ENCODE peak calls at places on chromosomes 1 and 21, in five cellular contexts. X is mesendoderm, I is H1, N is IMR-90, V is mesenchymal stem cell. J is an unnamed sample. For H3K36me3, the result is how much of the 10 kb centered on the place peaks cover.

GRCh38 chr1:200640373-200641174 is 20.0 kb upstream of the KIF14 start:
- DNase-seq in X (peak), I (no peak), N (no peak), V (no peak), J (no peak)

GRCh38 chr1:115331531-115332331 is 6.3 kb downstream of the NGF start:
- DNase-seq in X (no peak), I (no peak), N (peak), V (peak), J (no peak)

GRCh38 chr1:94063379-94063778 is 57.6 kb downstream of the ABCA4 start:
- DNase-seq in X (peak), I (no peak), N (peak), V (peak), J (no peak)

GRCh38 chr1:212727386-212728181 is 27.9 kb upstream of the BATF3 start:
- DNase-seq in X (no peak), I (no peak), N (peak), V (peak), J (no peak)

GRCh38 chr1:159974350-159974965 is 20.4 kb upstream of the SLAMF9 start:
- DNase-seq in X (no peak), I (no peak), N (no peak), V (no peak), J (no peak)

GRCh38 chr1:220235462-220235861 is 36.8 kb downstream of the RAB3GAP2 start:
- DNase-seq in X (no peak), I (no peak), N (peak), V (no peak), J (no peak)

GRCh38 chr1:226486163-226486562 is 62.4 kb upstream of the STUM start:
- DNase-seq in X (no peak), I (no peak), N (no peak), V (no peak), J (no peak)

GRCh38 chr1:201504799-201505504 is 2.0 kb downstream of the CSRP1 start:
- DNase-seq in X (no peak), I (no peak), N (no peak), V (no peak), J (no peak)

GRCh38 chr1:40906781-40907400 is 44.7 kb upstream of the CITED4 start:
- DNase-seq in X (no peak), I (no peak), N (no peak), V (no peak), J (no peak)

GRCh38 chr1:225470210-225470609 is 42.4 kb upstream of the LBR start:
- DNase-seq in X (no peak), I (no peak), N (no peak), V (no peak), J (no peak)

GRCh38 chr1:160519542-160520435 is 3.3 kb downstream of the SLAMF6 start:
- DNase-seq in X (peak), I (no peak), N (no peak), V (no peak), J (no peak)

GRCh38 chr1:63717511-63718120 is 56.2 kb upstream of the ROR1 start:
- DNase-seq in X (peak), I (no peak), N (no peak), V (no peak), J (no peak)
- H3K18ac ChIP-seq in X (no peak), I (no peak), N (no peak), V (no peak), J (no peak)

DNA sequence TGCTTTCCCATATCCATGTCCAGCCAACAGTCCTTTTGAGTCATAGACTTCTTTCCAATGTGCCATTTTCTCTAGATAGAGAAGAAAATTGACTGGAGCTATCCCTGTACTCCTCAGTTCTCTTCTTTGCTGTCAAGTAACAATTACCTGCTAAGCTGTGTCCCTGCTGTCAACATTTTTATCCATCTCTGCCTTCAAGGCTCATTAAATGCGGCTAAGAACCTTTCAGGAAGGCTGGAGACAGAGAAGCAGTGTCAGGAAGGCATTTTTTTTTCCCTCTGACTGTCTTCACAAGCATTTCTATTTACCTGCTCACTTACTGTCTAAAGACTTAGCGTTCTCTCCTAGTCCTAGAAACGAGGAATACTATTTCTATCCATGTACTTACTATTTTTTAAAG is 69.1 kb downstream of the MTR start:
- DNase-seq in X (no peak), I (no peak), N (no peak), V (no peak), J (no peak)
- H3K36me3 ChIP-seq in X (under half), I (under half), N (under half), V (under half), J (half or more)

GRCh38 chr1:36203554-36204346 is 20.5 kb upstream of the THRAP3 start:
- DNase-seq in X (peak), I (peak), N (peak), V (peak), J (no peak)

GRCh38 chr1:36204347-36204909 is 19.8 kb upstream of the THRAP3 start:
- DNase-seq in X (no peak), I (no peak), N (no peak), V (no peak), J (no peak)

GRCh38 chr1:36208978-36209708 is 15.1 kb upstream of the THRAP3 start:
- DNase-seq in X (no peak), I (no peak), N (no peak), V (peak), J (no peak)

GRCh38 chr1:36206323-36206858 is 17.9 kb upstream of the THRAP3 start:
- DNase-seq in X (no peak), I (no peak), N (no peak), V (no peak), J (no peak)

DNA sequence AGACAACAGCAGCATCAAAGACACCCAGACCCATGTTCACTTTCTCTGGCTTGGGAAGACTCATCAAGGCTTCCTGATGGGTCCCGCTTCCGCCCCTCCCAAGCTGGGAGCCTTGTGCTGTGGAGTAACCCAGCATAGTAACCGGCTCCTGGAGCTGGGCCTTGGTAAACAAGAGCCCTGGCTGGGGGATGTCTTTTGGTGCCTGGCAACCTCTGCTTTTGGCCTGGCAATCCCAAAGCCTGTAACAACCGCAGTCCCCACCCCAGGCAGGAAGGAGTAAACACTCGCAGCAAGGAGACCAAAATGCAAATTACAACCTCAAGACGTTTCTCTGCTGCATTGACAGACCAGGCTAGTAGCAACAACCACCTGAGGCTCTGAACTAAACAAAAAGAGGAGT is 16.9 kb upstream of the THRAP3 start:
- DNase-seq in X (peak), I (peak), N (peak), V (peak), J (no peak)
- H3K18ac ChIP-seq in X (no peak), I (no peak), N (no peak), V (no peak), J (no peak)

GRCh38 chr1:42933060-42933586 is 25.5 kb downstream of the SLC2A1 start:
- DNase-seq in X (no peak), I (no peak), N (no peak), V (no peak), J (no peak)

GRCh38 chr1:42932442-42932941 is 26.2 kb downstream of the SLC2A1 start:
- DNase-seq in X (no peak), I (no peak), N (no peak), V (no peak), J (no peak)

GRCh38 chr1:42934541-42935312 is 23.9 kb downstream of the SLC2A1 start:
- DNase-seq in X (peak), I (no peak), N (no peak), V (no peak), J (no peak)

GRCh38 chr1:42934111-42934510 is 24.6 kb downstream of the SLC2A1 start:
- DNase-seq in X (no peak), I (no peak), N (no peak), V (no peak), J (no peak)

DNA sequence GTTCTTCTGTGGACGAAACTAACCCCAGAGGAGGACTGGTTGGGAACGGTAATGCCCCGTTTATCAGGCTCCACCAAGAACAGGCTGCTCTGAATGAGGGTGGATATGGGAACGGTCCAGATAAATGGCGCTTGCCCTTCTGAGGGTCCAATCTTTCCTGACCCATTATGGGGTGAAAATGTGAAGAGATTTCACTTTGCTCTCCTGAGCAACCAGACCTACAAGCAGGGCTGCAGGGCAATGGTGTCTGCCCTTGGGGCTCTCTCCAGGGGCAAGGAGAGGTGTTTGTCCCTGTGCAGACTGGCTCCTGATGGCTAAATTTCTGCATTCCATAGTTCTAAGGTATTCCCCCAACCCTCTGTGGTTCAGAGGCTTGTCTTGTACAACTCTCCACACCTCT is 25.1 kb downstream of the SLC2A1 start:
- DNase-seq in X (no peak), I (no peak), N (no peak), V (no peak), J (no peak)
- H3K36me3 ChIP-seq in X (under half), I (half or more), N (half or more), V (half or more), J (half or more)

DNA sequence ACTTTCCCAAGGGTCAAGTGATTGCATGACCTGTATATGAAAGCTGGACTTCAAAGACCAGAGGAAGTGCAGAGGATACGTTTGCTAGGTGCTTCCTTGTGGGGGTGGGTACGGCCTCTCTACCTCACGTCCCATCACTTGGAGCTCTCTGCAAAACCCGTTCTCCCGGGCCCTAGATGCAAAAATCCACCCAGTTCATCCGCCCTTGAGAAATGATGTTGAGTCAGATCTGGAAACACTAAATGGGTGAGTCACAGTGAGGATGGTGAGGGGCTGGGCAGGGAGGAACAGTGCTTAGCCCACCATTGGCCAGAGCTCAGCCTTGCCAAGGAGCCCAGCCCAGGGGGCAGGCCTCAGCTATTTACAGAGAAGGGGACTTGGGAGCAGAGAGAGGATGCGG is 14.5 kb downstream of the ARHGEF10L start:
- DNase-seq in X (peak), I (no peak), N (peak), V (peak), J (no peak)
- H3K18ac ChIP-seq in X (no peak), I (no peak), N (no peak), V (peak), J (no peak)

GRCh38 chr21:35045539-35046222 is 3.4 kb downstream of the RUNX1 start:
- DNase-seq in X (no peak), I (no peak), N (no peak), V (no peak), J (no peak)

GRCh38 chr21:35041122-35041521 is 8.0 kb downstream of the RUNX1 start:
- DNase-seq in X (no peak), I (no peak), N (no peak), V (no peak), J (no peak)

GRCh38 chr21:35044770-35045538 is 4.1 kb downstream of the RUNX1 start:
- DNase-seq in X (no peak), I (no peak), N (no peak), V (no peak), J (no peak)

GRCh38 chr21:35044128-35044527 is 5.0 kb downstream of the RUNX1 start:
- DNase-seq in X (no peak), I (no peak), N (no peak), V (no peak), J (no peak)

DNA sequence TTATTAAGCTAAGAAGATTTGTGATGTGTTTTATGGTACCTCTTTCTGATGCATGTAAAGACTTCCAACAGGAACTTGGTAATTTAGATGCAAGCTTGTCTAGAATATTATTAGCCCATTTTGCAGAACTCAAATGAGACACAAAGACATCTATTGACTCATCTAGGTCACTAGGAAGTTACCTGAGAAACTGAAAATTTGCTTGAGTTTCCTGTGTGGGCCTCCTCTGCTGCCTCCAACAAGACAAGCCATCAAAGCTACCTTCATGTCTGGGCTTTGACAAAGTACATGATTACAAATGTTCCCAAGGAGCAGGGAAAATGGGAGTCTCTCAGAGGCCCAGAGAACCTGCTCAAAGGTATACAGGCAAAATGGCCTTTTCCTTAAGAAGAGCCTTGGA is 5.6 kb downstream of the RUNX1 start:
- DNase-seq in X (no peak), I (no peak), N (no peak), V (no peak), J (no peak)
- H3K36me3 ChIP-seq in X (under half), I (under half), N (under half), V (under half), J (under half)

J was measured in neuronal stem cell.